ENCODE peak calls at places on chromosomes 3 and 15, in four cellular contexts. One of them, this sample, is unnamed.

GRCh38 chr3:127156651-127157050 is 36.3 kb upstream of the PRR23E start:
- DNase-seq in NT2/D1: no peak
- DNase-seq in CD4-positive, CD25-positive, alpha-beta regulatory T cell: no peak
- DNase-seq in NCI-H1092 treated with DMSO at 0.1 percent for 48 hours: peak
- DNase-seq in this sample: no peak

GRCh38 chr3:34206996-34207395 is 408.6 kb downstream of the PDCD6IP start:
- DNase-seq in NCI-H1092 treated with DMSO at 0.1 percent for 48 hours: no peak
- DNase-seq in CD4-positive, CD25-positive, alpha-beta regulatory T cell: no peak
- DNase-seq in NT2/D1: no peak
- DNase-seq in this sample: peak

GRCh38 chr3:141486416-141486734 is 452 bp upstream of the RASA2 start:
- DNase-seq in NT2/D1: peak
- DNase-seq in CD4-positive, CD25-positive, alpha-beta regulatory T cell: no peak
- DNase-seq in NCI-H1092 treated with DMSO at 0.1 percent for 48 hours: no peak
- DNase-seq in this sample: no peak

GRCh38 chr3:124599779-124600693 is 130.2 kb upstream of the UMPS start:
- DNase-seq in CD4-positive, CD25-positive, alpha-beta regulatory T cell: no peak
- DNase-seq in NCI-H1092 treated with DMSO at 0.1 percent for 48 hours: no peak
- DNase-seq in NT2/D1: no peak
- DNase-seq in this sample: no peak

GRCh38 chr3:139088462-139089324 is 44.0 kb upstream of the PRR23C start:
- DNase-seq in NT2/D1: no peak
- DNase-seq in CD4-positive, CD25-positive, alpha-beta regulatory T cell: no peak
- DNase-seq in NCI-H1092 treated with DMSO at 0.1 percent for 48 hours: no peak
- DNase-seq in this sample: no peak

GRCh38 chr3:150278843-150279341 is 129.2 kb upstream of the TSC22D2 start:
- DNase-seq in NCI-H1092 treated with DMSO at 0.1 percent for 48 hours: peak
- DNase-seq in CD4-positive, CD25-positive, alpha-beta regulatory T cell: no peak
- DNase-seq in NT2/D1: peak
- DNase-seq in this sample: no peak

GRCh38 chr3:27078246-27078913 is 290.8 kb downstream of the NEK10 start:
- DNase-seq in NCI-H1092 treated with DMSO at 0.1 percent for 48 hours: no peak
- DNase-seq in NT2/D1: peak
- DNase-seq in CD4-positive, CD25-positive, alpha-beta regulatory T cell: no peak
- DNase-seq in this sample: no peak

GRCh38 chr15:26261413-26261812 is 398.3 kb upstream of the ATP10A start:
- DNase-seq in CD4-positive, CD25-positive, alpha-beta regulatory T cell: no peak
- DNase-seq in NT2/D1: no peak
- DNase-seq in NCI-H1092 treated with DMSO at 0.1 percent for 48 hours: no peak
- DNase-seq in this sample: no peak

GRCh38 chr3:40109641-40110490 is 199.6 kb upstream of the EIF1B start:
- DNase-seq in NCI-H1092 treated with DMSO at 0.1 percent for 48 hours: no peak
- DNase-seq in CD4-positive, CD25-positive, alpha-beta regulatory T cell: no peak
- DNase-seq in NT2/D1: peak
- DNase-seq in this sample: peak

GRCh38 chr3:63964287-63965073 is 52.3 kb upstream of the SCAANT1 start:
- DNase-seq in NCI-H1092 treated with DMSO at 0.1 percent for 48 hours: no peak
- DNase-seq in NT2/D1: no peak
- DNase-seq in CD4-positive, CD25-positive, alpha-beta regulatory T cell: no peak
- DNase-seq in this sample: no peak

GRCh38 chr3:66386925-66387650 is 113.7 kb downstream of the LRIG1 start:
- DNase-seq in NT2/D1: no peak
- DNase-seq in NCI-H1092 treated with DMSO at 0.1 percent for 48 hours: no peak
- DNase-seq in CD4-positive, CD25-positive, alpha-beta regulatory T cell: no peak
- DNase-seq in this sample: no peak

GRCh38 chr3:147404000-147404799 is 2.1 kb downstream of the ZIC4 start:
- DNase-seq in NT2/D1: no peak
- DNase-seq in CD4-positive, CD25-positive, alpha-beta regulatory T cell: no peak
- DNase-seq in NCI-H1092 treated with DMSO at 0.1 percent for 48 hours: no peak
- DNase-seq in this sample: no peak

GRCh38 chr15:68063606-68064005 is 9.5 kb downstream of the PIAS1 start:
- DNase-seq in CD4-positive, CD25-positive, alpha-beta regulatory T cell: no peak
- DNase-seq in NT2/D1: no peak
- DNase-seq in NCI-H1092 treated with DMSO at 0.1 percent for 48 hours: no peak
- DNase-seq in this sample: no peak

GRCh38 chr3:167844528-167844927 is 109.0 kb downstream of the SERPINI1 start:
- DNase-seq in NT2/D1: no peak
- DNase-seq in NCI-H1092 treated with DMSO at 0.1 percent for 48 hours: no peak
- DNase-seq in CD4-positive, CD25-positive, alpha-beta regulatory T cell: no peak
- DNase-seq in this sample: no peak

GRCh38 chr15:99197861-99198260 is 51.5 kb downstream of the TTC23 start:
- DNase-seq in CD4-positive, CD25-positive, alpha-beta regulatory T cell: no peak
- DNase-seq in NT2/D1: no peak
- DNase-seq in NCI-H1092 treated with DMSO at 0.1 percent for 48 hours: no peak
- DNase-seq in this sample: no peak

GRCh38 chr3:53773586-53774368 is 72.4 kb downstream of the CHDH start:
- DNase-seq in CD4-positive, CD25-positive, alpha-beta regulatory T cell: no peak
- DNase-seq in NT2/D1: no peak
- DNase-seq in NCI-H1092 treated with DMSO at 0.1 percent for 48 hours: no peak
- DNase-seq in this sample: no peak

GRCh38 chr3:162586591-162586990 is 1090.0 kb downstream of the OTOL1 start:
- DNase-seq in CD4-positive, CD25-positive, alpha-beta regulatory T cell: no peak
- DNase-seq in NCI-H1092 treated with DMSO at 0.1 percent for 48 hours: no peak
- DNase-seq in NT2/D1: no peak
- DNase-seq in this sample: no peak

GRCh38 chr3:25372167-25372566 is 55.9 kb upstream of the RARB start:
- DNase-seq in CD4-positive, CD25-positive, alpha-beta regulatory T cell: no peak
- DNase-seq in NT2/D1: no peak
- DNase-seq in NCI-H1092 treated with DMSO at 0.1 percent for 48 hours: no peak
- DNase-seq in this sample: no peak

GRCh38 chr15:68817304-68818087 is 3.2 kb downstream of the ANP32A start:
- DNase-seq in NT2/D1: peak
- DNase-seq in CD4-positive, CD25-positive, alpha-beta regulatory T cell: peak
- DNase-seq in NCI-H1092 treated with DMSO at 0.1 percent for 48 hours: peak
- DNase-seq in this sample: peak

GRCh38 chr3:123783811-123784210 is 100.3 kb downstream of the MYLK start:
- DNase-seq in CD4-positive, CD25-positive, alpha-beta regulatory T cell: no peak
- DNase-seq in NT2/D1: no peak
- DNase-seq in NCI-H1092 treated with DMSO at 0.1 percent for 48 hours: no peak
- DNase-seq in this sample: no peak

GRCh38 chr3:157131861-157132260 is 28.1 kb downstream of the CCNL1 start:
- DNase-seq in NCI-H1092 treated with DMSO at 0.1 percent for 48 hours: no peak
- DNase-seq in NT2/D1: no peak
- DNase-seq in CD4-positive, CD25-positive, alpha-beta regulatory T cell: no peak
- DNase-seq in this sample: no peak

GRCh38 chr3:195808741-195809290 is 2.9 kb downstream of the MUC4 start:
- DNase-seq in CD4-positive, CD25-positive, alpha-beta regulatory T cell: no peak
- DNase-seq in NT2/D1: no peak
- DNase-seq in NCI-H1092 treated with DMSO at 0.1 percent for 48 hours: no peak
- DNase-seq in this sample: no peak

GRCh38 chr3:134072881-134073582 is 43.3 kb upstream of the SLCO2A1 start:
- DNase-seq in NT2/D1: no peak
- DNase-seq in CD4-positive, CD25-positive, alpha-beta regulatory T cell: no peak
- DNase-seq in NCI-H1092 treated with DMSO at 0.1 percent for 48 hours: no peak
- DNase-seq in this sample: no peak

GRCh38 chr3:179450901-179451334 is 352 bp downstream of the GNB4 start:
- DNase-seq in CD4-positive, CD25-positive, alpha-beta regulatory T cell: no peak
- DNase-seq in NCI-H1092 treated with DMSO at 0.1 percent for 48 hours: peak
- DNase-seq in NT2/D1: no peak
- DNase-seq in this sample: no peak

GRCh38 chr3:101216710-101217457 is 103.5 kb downstream of the IMPG2 start:
- DNase-seq in NT2/D1: no peak
- DNase-seq in NCI-H1092 treated with DMSO at 0.1 percent for 48 hours: no peak
- DNase-seq in CD4-positive, CD25-positive, alpha-beta regulatory T cell: no peak
- DNase-seq in this sample: no peak

GRCh38 chr3:162810776-162811175 is 1314.2 kb downstream of the OTOL1 start:
- DNase-seq in CD4-positive, CD25-positive, alpha-beta regulatory T cell: no peak
- DNase-seq in NCI-H1092 treated with DMSO at 0.1 percent for 48 hours: no peak
- DNase-seq in NT2/D1: no peak
- DNase-seq in this sample: no peak

GRCh38 chr3:229262-229661 is 32.7 kb downstream of the CHL1 start:
- DNase-seq in CD4-positive, CD25-positive, alpha-beta regulatory T cell: no peak
- DNase-seq in NT2/D1: no peak
- DNase-seq in NCI-H1092 treated with DMSO at 0.1 percent for 48 hours: no peak
- DNase-seq in this sample: no peak

GRCh38 chr3:149299938-149300791 is 33.3 kb downstream of the TM4SF18 start:
- DNase-seq in CD4-positive, CD25-positive, alpha-beta regulatory T cell: no peak
- DNase-seq in NT2/D1: no peak
- DNase-seq in NCI-H1092 treated with DMSO at 0.1 percent for 48 hours: peak
- DNase-seq in this sample: no peak

GRCh38 chr3:67601919-67602608 is 52.3 kb downstream of the SUCLG2 start:
- DNase-seq in NCI-H1092 treated with DMSO at 0.1 percent for 48 hours: no peak
- DNase-seq in NT2/D1: no peak
- DNase-seq in CD4-positive, CD25-positive, alpha-beta regulatory T cell: peak
- DNase-seq in this sample: no peak

GRCh38 chr3:73766599-73767378 is 142.0 kb upstream of the PDZRN3 start:
- DNase-seq in NT2/D1: no peak
- DNase-seq in CD4-positive, CD25-positive, alpha-beta regulatory T cell: no peak
- DNase-seq in NCI-H1092 treated with DMSO at 0.1 percent for 48 hours: no peak
- DNase-seq in this sample: no peak

GRCh38 chr3:171328419-171329082 is 131.7 kb downstream of the TNIK start:
- DNase-seq in NCI-H1092 treated with DMSO at 0.1 percent for 48 hours: no peak
- DNase-seq in CD4-positive, CD25-positive, alpha-beta regulatory T cell: peak
- DNase-seq in NT2/D1: no peak
- DNase-seq in this sample: no peak

GRCh38 chr3:193783166-193783896 is 190.3 kb downstream of the OPA1 start:
- DNase-seq in NCI-H1092 treated with DMSO at 0.1 percent for 48 hours: no peak
- DNase-seq in CD4-positive, CD25-positive, alpha-beta regulatory T cell: no peak
- DNase-seq in NT2/D1: no peak
- DNase-seq in this sample: no peak

GRCh38 chr15:22973286-22973685 is 6.9 kb downstream of the CYFIP1 start:
- DNase-seq in NT2/D1: no peak
- DNase-seq in CD4-positive, CD25-positive, alpha-beta regulatory T cell: no peak
- DNase-seq in NCI-H1092 treated with DMSO at 0.1 percent for 48 hours: no peak
- DNase-seq in this sample: no peak

GRCh38 chr3:30073622-30074021 is 532.8 kb upstream of the TGFBR2 start:
- DNase-seq in CD4-positive, CD25-positive, alpha-beta regulatory T cell: no peak
- DNase-seq in NT2/D1: no peak
- DNase-seq in NCI-H1092 treated with DMSO at 0.1 percent for 48 hours: no peak
- DNase-seq in this sample: no peak

GRCh38 chr15:74193305-74193718 is 9.3 kb downstream of the STRA6 start:
- DNase-seq in CD4-positive, CD25-positive, alpha-beta regulatory T cell: no peak
- DNase-seq in NCI-H1092 treated with DMSO at 0.1 percent for 48 hours: no peak
- DNase-seq in NT2/D1: no peak
- DNase-seq in this sample: no peak

GRCh38 chr3:105253225-105253624 is 113.5 kb upstream of the ALCAM start:
- DNase-seq in NCI-H1092 treated with DMSO at 0.1 percent for 48 hours: peak
- DNase-seq in CD4-positive, CD25-positive, alpha-beta regulatory T cell: no peak
- DNase-seq in NT2/D1: no peak
- DNase-seq in this sample: peak

GRCh38 chr3:42660898-42661297 is 7.4 kb downstream of the ZBTB47 start:
- DNase-seq in NCI-H1092 treated with DMSO at 0.1 percent for 48 hours: no peak
- DNase-seq in NT2/D1: no peak
- DNase-seq in CD4-positive, CD25-positive, alpha-beta regulatory T cell: peak
- DNase-seq in this sample: no peak

GRCh38 chr3:8767667-8768363 is 1.6 kb downstream of the OXTR start:
- DNase-seq in NCI-H1092 treated with DMSO at 0.1 percent for 48 hours: peak
- DNase-seq in CD4-positive, CD25-positive, alpha-beta regulatory T cell: peak
- DNase-seq in NT2/D1: no peak
- DNase-seq in this sample: no peak

GRCh38 chr3:132343018-132343612 is 25.9 kb downstream of the ACP3 start:
- DNase-seq in CD4-positive, CD25-positive, alpha-beta regulatory T cell: peak
- DNase-seq in NCI-H1092 treated with DMSO at 0.1 percent for 48 hours: peak
- DNase-seq in NT2/D1: peak
- DNase-seq in this sample: peak

GRCh38 chr3:37932505-37932904 is 58.1 kb upstream of the VILL start:
- DNase-seq in NCI-H1092 treated with DMSO at 0.1 percent for 48 hours: no peak
- DNase-seq in NT2/D1: no peak
- DNase-seq in CD4-positive, CD25-positive, alpha-beta regulatory T cell: no peak
- DNase-seq in this sample: no peak